ENCODE peak calls at places on chromosomes 7 and 10, in nine cellular contexts. V, R, F, Y, P, B, U, O and M are unnamed samples.

GRCh38 chr10:4725917-4726606 is 99.9 kb upstream of the AKR1E2 start:
- DNase-seq in V (no peak), U (no peak), R (no peak), P (peak), B (peak), Y (no peak), F (no peak), O (no peak), M (no peak)

GRCh38 chr10:124875596-124875995 is 66.3 kb upstream of the ZRANB1 start:
- DNase-seq in O (no peak), Y (no peak), R (no peak), B (no peak), U (no peak), V (no peak), P (peak), F (no peak), M (no peak)

GRCh38 chr10:110358869-110359629 is 54.3 kb upstream of the SMNDC1 start:
- DNase-seq in F (peak), V (no peak), B (no peak), P (no peak), O (no peak), Y (no peak), U (no peak), R (no peak), M (no peak)

GRCh38 chr7:24932815-24933214 is 47.2 kb downstream of the OSBPL3 start:
- DNase-seq in R (no peak), U (no peak), F (no peak), Y (no peak), V (no peak), B (no peak), P (no peak), O (no peak), M (no peak)

GRCh38 chr7:1460757-1461639 is 1.7 kb upstream of the MICALL2 start:
- DNase-seq in O (no peak), P (peak), F (peak), U (no peak), R (no peak), V (no peak), B (no peak), Y (no peak), M (no peak)

GRCh38 chr10:102644646-102645387 is 538 bp downstream of the TRIM8 start:
- DNase-seq in V (peak), P (peak), U (peak), R (peak), F (peak), Y (peak), O (peak), B (no peak), M (peak)

GRCh38 chr10:59779656-59780521 is 26.6 kb upstream of the MRLN start:
- DNase-seq in B (no peak), P (no peak), F (no peak), Y (no peak), U (no peak), V (no peak), R (no peak), O (no peak), M (no peak)

GRCh38 chr10:29245476-29245875 is 43.4 kb upstream of the LYZL1 start:
- DNase-seq in B (no peak), P (no peak), Y (no peak), O (no peak), F (peak), U (no peak), R (no peak), V (no peak), M (no peak)

GRCh38 chr7:142771353-142771723 is 568 bp downstream of the PRSS2 start:
- DNase-seq in P (no peak), O (no peak), U (no peak), B (no peak), V (no peak), F (no peak), Y (no peak), R (no peak), M (no peak)

GRCh38 chr10:22230331-22230833 is 12.6 kb upstream of the EBLN1 start:
- DNase-seq in V (no peak), U (no peak), P (peak), Y (no peak), O (no peak), F (peak), R (peak), B (no peak), M (no peak)

GRCh38 chr10:96974348-96974747 is 142.2 kb downstream of the LCOR start:
- DNase-seq in R (no peak), O (no peak), P (peak), Y (no peak), V (no peak), U (no peak), B (no peak), F (no peak), M (no peak)

GRCh38 chr10:19730071-19730470 is 86.2 kb upstream of the PLXDC2 start:
- DNase-seq in F (no peak), Y (no peak), B (no peak), O (no peak), U (no peak), R (no peak), V (no peak), P (peak), M (no peak)

GRCh38 chr7:75532639-75533038 is 40.5 kb downstream of the SPDYE5 start:
- DNase-seq in P (no peak), R (no peak), F (no peak), V (no peak), U (no peak), B (no peak), O (no peak), Y (no peak), M (no peak)

GRCh38 chr10:93813507-93814465 is 56.0 kb downstream of the LGI1 start:
- DNase-seq in O (no peak), V (peak), F (peak), Y (no peak), P (peak), U (no peak), R (peak), B (no peak), M (peak)

GRCh38 chr10:29634764-29635625 is at the start of gene SVIL:
- DNase-seq in V (no peak), U (no peak), F (peak), O (no peak), B (no peak), P (peak), Y (no peak), R (no peak), M (no peak)

GRCh38 chr7:155369-156000 is 36.9 kb upstream of the FAM20C start:
- DNase-seq in P (peak), F (no peak), V (no peak), Y (no peak), U (no peak), O (no peak), B (no peak), R (no peak), M (no peak)

GRCh38 chr10:23172846-23173548 is 19.1 kb upstream of the PTF1A start:
- DNase-seq in P (no peak), O (no peak), F (no peak), V (no peak), Y (no peak), B (no peak), U (no peak), R (peak), M (peak)

GRCh38 chr10:27679996-27680395 is 65.6 kb downstream of the MKX start:
- DNase-seq in F (no peak), R (no peak), B (no peak), Y (no peak), P (no peak), U (no peak), O (no peak), V (no peak), M (no peak)

GRCh38 chr7:6495597-6496262 is 48.0 kb upstream of the DAGLB start:
- DNase-seq in O (no peak), Y (no peak), R (no peak), P (peak), F (no peak), U (no peak), B (no peak), V (no peak), M (no peak)

GRCh38 chr7:38506756-38507155 is 124.4 kb downstream of the AMPH start:
- DNase-seq in O (no peak), Y (no peak), U (no peak), R (no peak), B (no peak), V (no peak), F (no peak), P (peak), M (no peak)

GRCh38 chr7:132782777-132783633 is 206.7 kb upstream of the PLXNA4 start:
- DNase-seq in O (no peak), U (no peak), R (no peak), B (peak), F (no peak), V (no peak), Y (no peak), P (peak), M (no peak)

GRCh38 chr10:84908491-84908890 is 580.1 kb downstream of the CCSER2 start:
- DNase-seq in F (peak), P (no peak), O (no peak), Y (no peak), B (no peak), V (no peak), R (no peak), U (no peak), M (no peak)

GRCh38 chr10:56508562-56508961 is 147.5 kb upstream of the ZWINT start:
- DNase-seq in O (no peak), U (no peak), B (no peak), R (no peak), Y (no peak), F (no peak), P (no peak), V (no peak), M (no peak)

GRCh38 chr7:826230-826905 is 5.9 kb upstream of the SUN1 start:
- DNase-seq in V (no peak), R (no peak), P (no peak), U (no peak), F (no peak), Y (no peak), B (no peak), O (no peak), M (no peak)

GRCh38 chr7:48636391-48637015 is 287.8 kb upstream of the CDC14C start:
- DNase-seq in V (no peak), O (no peak), P (no peak), F (no peak), Y (no peak), U (no peak), R (no peak), B (no peak), M (no peak)

GRCh38 chr10:7520496-7521485 is 110.0 kb upstream of the SFMBT2 start:
- DNase-seq in O (no peak), Y (no peak), R (no peak), P (no peak), B (no peak), U (no peak), F (no peak), V (no peak), M (no peak)

GRCh38 chr7:139915864-139916716 is 87.0 kb downstream of the TBXAS1 start:
- DNase-seq in Y (no peak), O (peak), P (peak), U (no peak), B (peak), F (peak), V (no peak), R (no peak), M (no peak)

GRCh38 chr10:86958831-86959736 is 685 bp downstream of the SNCG start:
- DNase-seq in O (no peak), P (peak), B (no peak), Y (no peak), U (no peak), V (no peak), R (no peak), F (peak), M (no peak)

GRCh38 chr10:102994551-102995295 is 76.6 kb downstream of the CNNM2 start:
- DNase-seq in U (no peak), F (peak), B (no peak), Y (no peak), P (no peak), O (no peak), R (no peak), V (no peak), M (no peak)

GRCh38 chr10:28432210-28432676 is 100.7 kb upstream of the WAC start:
- DNase-seq in V (no peak), B (peak), R (peak), U (no peak), O (no peak), P (peak), Y (no peak), F (peak), M (peak)

GRCh38 chr10:15035385-15036301 is 8.1 kb upstream of the OLAH start:
- DNase-seq in U (no peak), R (no peak), F (peak), P (peak), O (no peak), B (peak), Y (no peak), V (no peak), M (no peak)

GRCh38 chr10:18418579-18419210 is 232.7 kb downstream of the NSUN6 start:
- DNase-seq in F (peak), U (no peak), O (no peak), B (peak), R (no peak), Y (no peak), P (peak), V (no peak), M (no peak)

GRCh38 chr10:42933454-42934340 is 143.2 kb upstream of the RET start:
- DNase-seq in R (peak), O (no peak), V (no peak), F (no peak), Y (no peak), U (no peak), B (no peak), P (peak), M (no peak)

GRCh38 chr10:29627201-29628105 is 7.3 kb downstream of the SVIL start:
- DNase-seq in V (no peak), U (no peak), Y (no peak), R (no peak), O (no peak), B (no peak), F (no peak), P (peak), M (no peak)

GRCh38 chr7:12211054-12212050 is at the start of gene TMEM106B:
- DNase-seq in V (peak), O (peak), R (peak), U (peak), F (peak), B (peak), P (peak), Y (peak), M (peak)

GRCh38 chr7:29299986-29300609 is 105.5 kb downstream of the CHN2 start:
- DNase-seq in B (no peak), U (no peak), O (no peak), P (no peak), F (no peak), R (no peak), Y (no peak), V (no peak), M (no peak)

GRCh38 chr7:22572292-22572691 is 72.3 kb upstream of the STEAP1B start:
- DNase-seq in B (no peak), U (no peak), P (no peak), V (no peak), R (no peak), Y (no peak), F (no peak), O (no peak), M (no peak)

GRCh38 chr7:90579181-90579688 is 16.9 kb upstream of the CDK14 start:
- DNase-seq in R (no peak), U (no peak), F (peak), V (no peak), P (peak), O (no peak), B (no peak), Y (no peak), M (no peak)
- TF ChIP-seq CTCF in R (no peak), U (no peak), F (no peak), V (no peak), P (no peak), O (no peak), B (peak), Y (no peak), M (no peak)

DNA sequence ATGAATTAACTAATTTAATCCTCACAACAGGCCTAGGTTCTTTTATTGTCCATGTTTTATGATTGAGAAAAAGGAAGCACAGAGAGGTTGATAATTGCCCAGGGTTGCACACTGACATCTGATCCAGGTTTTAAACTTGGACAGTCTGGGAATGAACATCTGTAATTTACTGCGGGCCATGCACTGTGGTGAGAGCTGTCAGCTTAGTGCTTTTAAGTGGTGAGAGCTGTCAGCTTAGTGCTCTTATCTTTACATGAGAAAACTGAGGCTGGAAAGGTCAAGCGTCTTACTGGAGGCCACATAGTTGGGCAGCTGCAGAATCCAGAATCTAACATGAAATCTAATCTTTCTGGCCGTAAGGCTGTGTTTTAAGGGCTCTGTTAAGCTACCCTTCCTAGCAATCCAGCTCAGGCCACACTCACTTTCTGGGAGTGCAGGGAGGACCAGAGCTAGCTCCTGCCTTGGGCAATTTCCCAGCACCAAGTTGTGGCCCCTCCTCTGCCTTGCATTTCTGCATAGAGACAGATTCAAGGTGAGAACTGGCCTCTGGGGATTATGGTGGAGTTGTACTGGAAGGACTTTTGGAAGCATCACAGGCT is 70.2 kb downstream of the SORCS3 start:
- DNase-seq in B (no peak), V (no peak), O (no peak), R (no peak), F (no peak), Y (no peak), P (no peak), U (no peak), M (no peak)
- TF ChIP-seq CTCF in B (no peak), V (no peak), O (no peak), R (no peak), F (no peak), Y (no peak), P (no peak), U (no peak), M (no peak)

GRCh38 chr10:119424591-119424975 is 117.9 kb downstream of the RGS10 start:
- DNase-seq in O (no peak), Y (no peak), V (no peak), P (no peak), U (no peak), F (no peak), R (no peak), B (no peak), M (no peak)
- TF ChIP-seq CTCF in O (no peak), Y (no peak), V (no peak), P (no peak), U (no peak), F (no peak), R (no peak), B (no peak), M (no peak)

GRCh38 chr7:130959743-130960207 is 225.8 kb upstream of the KLF14 start:
- DNase-seq in P (peak), B (no peak), U (no peak), R (no peak), V (no peak), F (peak), O (no peak), Y (no peak), M (no peak)
- TF ChIP-seq CTCF in P (peak), B (peak), U (peak), R (peak), V (no peak), F (peak), O (no peak), Y (peak), M (peak)